ENCODE peak calls at places on chromosomes 2 and 18, in five cellular contexts. One of them, this sample, is unnamed.

GRCh38 chr2:112021781-112022231 is 33.3 kb upstream of the TMEM87B start:
- DNase-seq in H54: peak; percentile 25
- DNase-seq in activated CD4-positive, alpha-beta T cell treated with anti-CD3 and anti-CD28 coated beads for 48 hours: no peak
- DNase-seq in A549: no peak
- DNase-seq in Caki2: peak; percentile 47
- DNase-seq in this sample: no peak

GRCh38 chr2:229416116-229416694 is 145.1 kb upstream of the PID1 start:
- DNase-seq in H54: no peak
- DNase-seq in activated CD4-positive, alpha-beta T cell treated with anti-CD3 and anti-CD28 coated beads for 48 hours: no peak
- DNase-seq in A549: no peak
- DNase-seq in Caki2: no peak
- DNase-seq in this sample: peak; percentile 84

GRCh38 chr2:216495656-216496055 is 3.0 kb upstream of the RPL37A start:
- DNase-seq in H54: no peak
- DNase-seq in activated CD4-positive, alpha-beta T cell treated with anti-CD3 and anti-CD28 coated beads for 48 hours: no peak
- DNase-seq in A549: no peak
- DNase-seq in Caki2: no peak
- DNase-seq in this sample: no peak

GRCh38 chr2:65231121-65231520 is 3.5 kb downstream of the ACTR2 start:
- DNase-seq in H54: peak; percentile 15
- DNase-seq in activated CD4-positive, alpha-beta T cell treated with anti-CD3 and anti-CD28 coated beads for 48 hours: no peak
- DNase-seq in A549: no peak
- DNase-seq in Caki2: no peak
- DNase-seq in this sample: no peak

GRCh38 chr2:216934623-216935022 is 74.8 kb upstream of the TNP1 start:
- DNase-seq in H54: no peak
- DNase-seq in activated CD4-positive, alpha-beta T cell treated with anti-CD3 and anti-CD28 coated beads for 48 hours: no peak
- DNase-seq in A549: no peak
- DNase-seq in Caki2: no peak
- DNase-seq in this sample: peak; percentile 41

GRCh38 chr18:35458271-35458670 is 39.5 kb downstream of the INO80C start:
- DNase-seq in H54: no peak
- DNase-seq in activated CD4-positive, alpha-beta T cell treated with anti-CD3 and anti-CD28 coated beads for 48 hours: no peak
- DNase-seq in A549: peak; percentile 45
- DNase-seq in Caki2: peak; percentile 18
- DNase-seq in this sample: no peak

GRCh38 chr2:23615216-23616020 is 230.4 kb downstream of the KLHL29 start:
- DNase-seq in H54: no peak
- DNase-seq in activated CD4-positive, alpha-beta T cell treated with anti-CD3 and anti-CD28 coated beads for 48 hours: no peak
- DNase-seq in A549: no peak
- DNase-seq in Caki2: no peak
- DNase-seq in this sample: no peak

GRCh38 chr2:231469568-231469920 is 5.3 kb upstream of the NCL start:
- DNase-seq in H54: no peak
- DNase-seq in activated CD4-positive, alpha-beta T cell treated with anti-CD3 and anti-CD28 coated beads for 48 hours: no peak
- DNase-seq in A549: no peak
- DNase-seq in Caki2: no peak
- DNase-seq in this sample: no peak

GRCh38 chr2:2850891-2851290 is 519.8 kb upstream of the MYT1L start:
- DNase-seq in H54: no peak
- DNase-seq in activated CD4-positive, alpha-beta T cell treated with anti-CD3 and anti-CD28 coated beads for 48 hours: no peak
- DNase-seq in A549: no peak
- DNase-seq in Caki2: no peak
- DNase-seq in this sample: no peak

GRCh38 chr2:15941483-15941853 is 1.1 kb downstream of the MYCN start:
- DNase-seq in H54: no peak
- DNase-seq in activated CD4-positive, alpha-beta T cell treated with anti-CD3 and anti-CD28 coated beads for 48 hours: peak; percentile 21
- DNase-seq in A549: no peak
- DNase-seq in Caki2: no peak
- DNase-seq in this sample: peak; percentile 13